ENCODE peak calls at places on chromosomes 4 and X, in nine cellular contexts. N is H1, V is sigmoid colon, L is tibial nerve, T is A549, I is ovary, F is K562, O is SK-N-SH, P is esophagus muscularis mucosa. Q is an unnamed sample.

GRCh38 chrX:80174925-80175574 is 160.5 kb downstream of the TBX22 start:
- DNase-seq in N (no peak), V (peak), L (peak), T (no peak), I (no peak), F (no peak), O (no peak), P (no peak), Q (no peak)

GRCh38 chr4:183348706-183349659 is 26.8 kb upstream of the CLDN24 start:
- DNase-seq in N (no peak), V (no peak), L (no peak), T (no peak), I (no peak), F (peak), O (no peak), P (no peak), Q (no peak)

GRCh38 chr4:127622621-127622922 is 10.2 kb upstream of the INTU start:
- DNase-seq in N (peak), V (no peak), L (no peak), T (peak), I (no peak), F (no peak), O (no peak), P (no peak), Q (no peak)

GRCh38 chr4:152691761-152692160 is 12.0 kb upstream of the TMEM154 start:
- DNase-seq in N (no peak), V (no peak), L (no peak), T (no peak), I (no peak), F (no peak), O (no peak), P (no peak), Q (no peak)

GRCh38 chr4:128711361-128711760 is 98.1 kb upstream of the JADE1 start:
- DNase-seq in N (no peak), V (no peak), L (no peak), T (no peak), I (no peak), F (no peak), O (peak), P (no peak), Q (no peak)

GRCh38 chrX:31609130-31609529 is 537.3 kb upstream of the FTHL17 start:
- DNase-seq in N (no peak), V (no peak), L (no peak), T (no peak), I (no peak), F (no peak), O (no peak), P (no peak), Q (no peak)

GRCh38 chr4:140257461-140258305 is 103.7 kb upstream of the MAML3 start:
- DNase-seq in N (no peak), V (no peak), L (no peak), T (no peak), I (no peak), F (no peak), O (no peak), P (no peak), Q (no peak)

GRCh38 chr4:66911898-66912297 is 633.4 kb downstream of the CENPC start:
- DNase-seq in N (no peak), V (no peak), L (no peak), T (no peak), I (no peak), F (no peak), O (no peak), P (no peak), Q (no peak)

GRCh38 chr4:121943941-121944340 is 7.9 kb downstream of the TRPC3 start:
- DNase-seq in N (no peak), V (no peak), L (no peak), T (no peak), I (no peak), F (peak), O (peak), P (no peak), Q (no peak)

GRCh38 chr4:168124008-168124641 is 31.8 kb downstream of the ANXA10 start:
- DNase-seq in N (no peak), V (no peak), L (no peak), T (no peak), I (no peak), F (no peak), O (no peak), P (no peak), Q (no peak)

GRCh38 chr4:4640692-4641091 is 98.8 kb upstream of the STX18 start:
- DNase-seq in N (no peak), V (no peak), L (no peak), T (no peak), I (no peak), F (no peak), O (peak), P (no peak), Q (no peak)

GRCh38 chrX:10119399-10119990 is 37.3 kb upstream of the CLCN4 start:
- DNase-seq in N (peak), V (peak), L (peak), T (peak), I (peak), F (peak), O (peak), P (peak), Q (no peak)

GRCh38 chr4:110508827-110509446 is 33.0 kb downstream of the ENPEP start:
- DNase-seq in N (no peak), V (no peak), L (no peak), T (no peak), I (no peak), F (no peak), O (peak), P (no peak), Q (no peak)

GRCh38 chr4:38242822-38243384 is 282.7 kb downstream of the PTTG2 start:
- DNase-seq in N (no peak), V (no peak), L (no peak), T (no peak), I (no peak), F (peak), O (no peak), P (peak), Q (no peak)

GRCh38 chrX:9542765-9543119 is 77.9 kb downstream of the TBL1X start:
- DNase-seq in N (no peak), V (no peak), L (no peak), T (no peak), I (no peak), F (no peak), O (no peak), P (no peak), Q (no peak)

GRCh38 chr4:24382381-24382780 is 202.0 kb downstream of the DHX15 start:
- DNase-seq in N (no peak), V (no peak), L (no peak), T (peak), I (no peak), F (no peak), O (no peak), P (no peak), Q (no peak)

GRCh38 chr4:99179178-99179577 is 35.1 kb upstream of the ADH4 start:
- DNase-seq in N (no peak), V (no peak), L (no peak), T (no peak), I (no peak), F (no peak), O (no peak), P (no peak), Q (no peak)

GRCh38 chrX:42020225-42020624 is 96.9 kb upstream of the CASK start:
- DNase-seq in N (no peak), V (no peak), L (no peak), T (no peak), I (no peak), F (no peak), O (no peak), P (no peak), Q (no peak)

GRCh38 chrX:134999469-134999868 is 8.7 kb downstream of the SMIM10 start:
- DNase-seq in N (no peak), V (no peak), L (no peak), T (peak), I (no peak), F (no peak), O (peak), P (no peak), Q (no peak)

GRCh38 chrX:115642895-115643530 is 82.0 kb downstream of the PLS3 start:
- DNase-seq in N (no peak), V (peak), L (peak), T (peak), I (peak), F (peak), O (peak), P (no peak), Q (no peak)

GRCh38 chr4:89586864-89587263 is 250.1 kb downstream of the SNCA start:
- DNase-seq in N (no peak), V (no peak), L (no peak), T (no peak), I (no peak), F (no peak), O (no peak), P (no peak), Q (no peak)

GRCh38 chr4:55675196-55675793 is 39.2 kb upstream of the NMU start:
- DNase-seq in N (no peak), V (no peak), L (no peak), T (no peak), I (no peak), F (no peak), O (no peak), P (no peak), Q (no peak)

GRCh38 chr4:55768291-55768690 is 51.3 kb upstream of the EXOC1L start:
- DNase-seq in N (peak), V (no peak), L (no peak), T (no peak), I (no peak), F (no peak), O (no peak), P (no peak), Q (no peak)

GRCh38 chrX:111353810-111354209 is 58.2 kb downstream of the DCX start:
- DNase-seq in N (no peak), V (no peak), L (no peak), T (no peak), I (no peak), F (no peak), O (no peak), P (no peak), Q (no peak)

GRCh38 chrX:83819304-83819703 is 41.6 kb upstream of the CYLC1 start:
- DNase-seq in N (no peak), V (no peak), L (no peak), T (no peak), I (no peak), F (no peak), O (no peak), P (no peak), Q (no peak)
- TF ChIP-seq CTCF in N (peak), V (no peak), L (no peak), T (no peak), I (no peak), F (no peak), O (peak), P (no peak), Q (no peak)

GRCh38 chr4:112284662-112285411 is 867 bp downstream of the TIFA start:
- DNase-seq in N (no peak), V (no peak), L (no peak), T (peak), I (no peak), F (peak), O (peak), P (no peak), Q (no peak)
- TF ChIP-seq EP300 in N (no peak), V (no peak), L (no peak), T (no peak), I (no peak), F (no peak), O (no peak), P (no peak), Q (no peak)

GRCh38 chr4:77818667-77819408 is at the start of gene CNOT6L:
- DNase-seq in N (no peak), V (peak), L (peak), T (peak), I (peak), F (peak), O (peak), P (peak), Q (peak)

GRCh38 chr4:77819409-77819835 is 254 bp upstream of the CNOT6L start:
- DNase-seq in N (no peak), V (no peak), L (peak), T (no peak), I (no peak), F (peak), O (peak), P (no peak), Q (peak)

GRCh38 chr4:77820836-77821561 is 1.8 kb upstream of the CNOT6L start:
- DNase-seq in N (no peak), V (no peak), L (no peak), T (no peak), I (no peak), F (no peak), O (peak), P (no peak), Q (no peak)

GRCh38 chr4:77819836-77820679 is 890 bp upstream of the CNOT6L start:
- DNase-seq in N (no peak), V (peak), L (peak), T (peak), I (peak), F (peak), O (peak), P (peak), Q (peak)

GRCh38 chr4:77821775-77822174 is 2.6 kb upstream of the CNOT6L start:
- DNase-seq in N (no peak), V (no peak), L (no peak), T (no peak), I (no peak), F (no peak), O (no peak), P (no peak), Q (no peak)
- H3K27ac ChIP-seq in N (no peak), V (peak), L (peak), T (no peak), I (peak), F (no peak), O (no peak), P (peak), Q (peak)

GRCh38 chr4:169940460-169940859 is 85.7 kb downstream of the MFAP3L start:
- DNase-seq in N (no peak), V (no peak), L (no peak), T (no peak), I (no peak), F (no peak), O (peak), P (no peak), Q (no peak)
- TF ChIP-seq CTCF in N (peak), V (no peak), L (no peak), T (no peak), I (no peak), F (no peak), O (peak), P (no peak), Q (no peak)

GRCh38 chr4:101471201-101471600 is 123.9 kb upstream of the PPP3CA start:
- DNase-seq in N (no peak), V (no peak), L (no peak), T (no peak), I (no peak), F (no peak), O (no peak), P (no peak), Q (no peak)
- TF ChIP-seq EP300 in N (no peak), V (no peak), L (no peak), T (no peak), I (no peak), F (no peak), O (no peak), P (no peak), Q (no peak)

Q was measured in suprapubic skin.